ENCODE peak calls at places on chromosomes 6 and 20, in six cellular contexts. U is CD8-positive, alpha-beta memory T cell; Q is Panc1; P is A673; Z is effector memory CD4-positive, alpha-beta T cell; D is colonic mucosa. X is an unnamed sample.

GRCh38 chr20:5550738-5551529 is 199.3 kb upstream of the SHLD1 start:
- DNase-seq in U (no peak), Q (no peak), P (no peak), Z (no peak), D (no peak), X (no peak)

GRCh38 chr6:1912731-1913130 is 303.0 kb downstream of the FOXC1 start:
- DNase-seq in U (no peak), Q (no peak), P (no peak), Z (no peak), D (no peak), X (no peak)

GRCh38 chr6:43395822-43396221 is 26.4 kb upstream of the ZNF318 start:
- DNase-seq in U (no peak), Q (no peak), P (no peak), Z (no peak), D (no peak), X (peak; percentile 59)

GRCh38 chr6:80733645-80734044 is 627.2 kb downstream of the BCKDHB start:
- DNase-seq in U (no peak), Q (no peak), P (peak; percentile 17), Z (no peak), D (no peak), X (no peak)

GRCh38 chr6:49423817-49424216 is 39.2 kb downstream of the MMUT start:
- DNase-seq in U (no peak), Q (no peak), P (peak; percentile 30), Z (no peak), D (no peak), X (no peak)

GRCh38 chr20:36478137-36478905 is 63.0 kb upstream of the MYL9 start:
- DNase-seq in U (no peak), Q (no peak), P (no peak), Z (no peak), D (no peak), X (peak; percentile 14)

GRCh38 chr6:100538086-100538485 is 73.4 kb upstream of the SIM1 start:
- DNase-seq in U (no peak), Q (no peak), P (no peak), Z (no peak), D (no peak), X (no peak)

GRCh38 chr20:57653910-57654309 is 33.7 kb upstream of the ZBP1 start:
- DNase-seq in U (no peak), Q (no peak), P (no peak), Z (no peak), D (peak; percentile 16), X (no peak)

GRCh38 chr6:13373919-13374318 is 45.6 kb upstream of the TBC1D7 start:
- DNase-seq in U (no peak), Q (no peak), P (no peak), Z (no peak), D (no peak), X (no peak)

GRCh38 chr6:13373488-13373886 is 45.1 kb upstream of the TBC1D7 start:
- DNase-seq in U (no peak), Q (no peak), P (no peak), Z (no peak), D (no peak), X (no peak)

GRCh38 chr6:13377054-13377758 is 48.9 kb upstream of the TBC1D7 start:
- DNase-seq in U (no peak), Q (no peak), P (no peak), Z (no peak), D (no peak), X (no peak)

GRCh38 chr6:13372688-13373487 is 44.6 kb upstream of the TBC1D7 start:
- DNase-seq in U (no peak), Q (no peak), P (no peak), Z (no peak), D (no peak), X (no peak)

DNA sequence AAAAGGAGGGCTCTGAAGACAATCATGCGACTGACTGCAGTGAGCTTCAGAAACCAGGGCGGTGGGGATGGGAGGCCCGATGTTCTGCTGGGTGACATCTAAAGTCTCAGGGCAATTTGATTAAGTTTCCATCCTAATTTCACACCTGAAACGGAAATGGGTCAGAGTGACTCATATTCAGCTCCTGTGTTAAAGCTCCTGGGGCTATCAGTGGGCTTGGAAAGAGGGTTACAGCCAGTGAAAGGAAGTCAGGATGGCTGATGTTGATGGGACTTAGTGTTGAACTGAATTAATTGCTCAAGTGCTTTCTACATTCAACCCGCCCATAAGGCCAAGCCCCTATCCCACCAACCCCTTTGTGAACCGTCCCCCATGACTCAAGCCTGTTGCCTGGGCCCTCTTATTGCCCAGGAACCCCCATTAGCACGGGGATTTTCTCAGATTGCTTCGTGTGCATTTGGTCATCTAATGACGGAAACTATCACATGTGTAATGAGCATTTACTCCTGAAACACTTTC is 47.1 kb upstream of the TBC1D7 start:
- DNase-seq in U (peak; percentile 67), Q (no peak), P (no peak), Z (no peak), D (no peak), X (no peak)
- H3K4me1 ChIP-seq in U (peaks cover 10% of the 10 kb centered on the region), Q (no peaks in the 10 kb centered on the region), P (peaks cover 15% of the 10 kb centered on the region), Z (peaks cover 3% of the 10 kb centered on the region), D (peaks cover under 1% of the 10 kb centered on the region), X (peaks cover 9% of the 10 kb centered on the region)

DNA sequence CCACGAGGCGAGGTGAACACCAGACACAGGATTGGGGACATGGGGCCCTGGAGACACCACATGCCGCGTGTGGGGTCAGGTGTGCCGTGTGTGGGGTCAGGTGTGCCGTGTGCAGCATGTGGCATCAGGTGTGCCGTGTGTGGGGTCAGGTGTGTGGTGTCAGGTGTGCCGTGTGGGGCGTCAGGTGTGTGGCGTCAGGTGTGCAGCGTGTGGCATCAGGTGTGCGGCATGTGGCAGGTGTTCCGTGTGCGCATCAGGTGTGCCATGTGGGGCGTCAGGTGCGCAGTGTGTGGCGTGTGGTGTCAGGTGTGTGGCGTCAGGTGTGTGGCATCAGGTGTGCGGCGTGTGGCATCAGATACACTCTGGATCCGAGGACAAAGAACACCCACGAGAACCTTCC is 77.9 kb downstream of the WDR27 start:
- DNase-seq in U (no peak), Q (no peak), P (no peak), Z (no peak), D (no peak), X (no peak)
- H3K27ac ChIP-seq in U (no peak overlapping the region), Q (no peak overlapping the region), P (no peak overlapping the region), Z (no peak overlapping the region), D (no peak overlapping the region), X (no peak overlapping the region)

DNA sequence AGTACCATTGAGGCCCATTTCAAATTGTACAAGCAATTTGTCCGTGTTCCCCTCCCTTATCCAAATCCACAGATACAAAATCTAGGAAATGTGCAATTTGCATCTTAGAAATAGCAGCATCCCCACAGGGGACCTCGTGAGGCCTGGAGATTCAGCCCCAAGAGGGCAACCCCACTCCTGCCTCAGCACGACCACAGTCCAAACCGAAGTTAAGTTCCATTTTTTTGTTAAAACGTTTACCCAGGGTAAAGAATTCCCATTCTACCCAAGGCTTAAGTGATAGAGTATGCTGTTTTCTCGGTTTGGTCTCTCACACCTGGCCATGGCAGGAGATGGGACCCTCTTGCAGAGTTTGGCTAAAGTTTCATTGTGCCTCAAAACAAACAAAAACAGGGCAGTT is 41.2 kb downstream of the PLCG1 start:
- DNase-seq in U (no peak), Q (no peak), P (no peak), Z (no peak), D (no peak), X (peak; percentile 24)
- H3K4me1 ChIP-seq in U (no peaks in the 10 kb centered on the region), Q (no peaks in the 10 kb centered on the region), P (peaks cover 14% of the 10 kb centered on the region), Z (no peaks in the 10 kb centered on the region), D (no peaks in the 10 kb centered on the region), X (peaks cover 25% of the 10 kb centered on the region)

GRCh38 chr6:17446713-17447112 is 53.3 kb downstream of the CAP2 start:
- DNase-seq in U (no peak), Q (no peak), P (no peak), Z (no peak), D (no peak), X (no peak)
- H3K27ac ChIP-seq in U (no peak overlapping the region), Q (no peak overlapping the region), P (no peak overlapping the region), Z (no peak overlapping the region), D (no peak overlapping the region), X (no peak overlapping the region)

X was measured in right cardiac atrium.